ENCODE peak calls at places on chromosomes 2 and 18, in seven cellular contexts. R, N, U, Y, D, A and Q are unnamed samples.

GRCh38 chr2:240585101-240585500 is 1.4 kb upstream of the CAPN10 start:
- DNase-seq in R (no peak), A (no peak), D (peak), U (no peak), N (no peak), Y (peak), Q (no peak)

GRCh38 chr2:117693166-117693565 is 121.3 kb upstream of the DDX18 start:
- DNase-seq in U (no peak), D (no peak), A (no peak), N (no peak), Y (no peak), R (no peak), Q (no peak)

GRCh38 chr2:144183744-144184143 is 336.2 kb downstream of the ZEB2 start:
- DNase-seq in D (no peak), A (no peak), Y (no peak), U (peak), R (peak), N (peak), Q (no peak)

GRCh38 chr2:184577741-184578140 is 20.6 kb upstream of the ZNF804A start:
- DNase-seq in A (no peak), R (no peak), Y (no peak), U (no peak), D (no peak), N (no peak), Q (no peak)

GRCh38 chr2:216650607-216651229 is 17.5 kb downstream of the IGFBP2 start:
- DNase-seq in U (no peak), D (no peak), R (no peak), N (no peak), Y (no peak), A (no peak), Q (no peak)

GRCh38 chr2:236769981-236770671 is 200.5 kb downstream of the ACKR3 start:
- DNase-seq in U (peak), A (no peak), Y (no peak), D (no peak), N (peak), R (no peak), Q (peak)

GRCh38 chr18:48922203-48922800 is 28.5 kb downstream of the SMAD7 start:
- DNase-seq in Y (no peak), D (no peak), N (no peak), R (no peak), A (no peak), U (no peak), Q (no peak)

GRCh38 chr2:165114345-165114943 is 89.4 kb downstream of the SCN3A start:
- DNase-seq in R (no peak), D (no peak), U (peak), N (peak), Y (no peak), A (no peak), Q (peak)

GRCh38 chr2:74333175-74333574 is 10.0 kb downstream of the SLC4A5 start:
- DNase-seq in D (no peak), N (peak), R (no peak), Y (no peak), A (peak), U (peak), Q (peak)

GRCh38 chr2:105118960-105119359 is 81.1 kb downstream of the MRPS9 start:
- DNase-seq in U (no peak), D (no peak), Y (no peak), A (no peak), R (no peak), N (no peak), Q (no peak)

GRCh38 chr18:63523660-63524059 is 18.5 kb upstream of the SERPINB12 start:
- DNase-seq in R (no peak), D (no peak), U (no peak), N (peak), A (no peak), Y (no peak), Q (no peak)

GRCh38 chr2:227038550-227039189 is 125.3 kb downstream of the COL4A4 start:
- DNase-seq in D (no peak), N (peak), Y (no peak), R (no peak), U (peak), A (no peak), Q (no peak)

GRCh38 chr2:15968280-15969178 is 28.2 kb downstream of the MYCN start:
- DNase-seq in D (no peak), N (no peak), Y (no peak), R (no peak), U (no peak), A (no peak), Q (no peak)

GRCh38 chr2:239693330-239693729 is 292.5 kb upstream of the HDAC4 start:
- DNase-seq in N (no peak), A (no peak), Y (no peak), D (no peak), U (no peak), R (no peak), Q (no peak)

GRCh38 chr2:49050265-49050664 is 104.0 kb downstream of the FSHR start:
- DNase-seq in Y (no peak), D (no peak), A (no peak), R (no peak), U (no peak), N (no peak), Q (no peak)

GRCh38 chr2:26325851-26326250 is 20.1 kb upstream of the SELENOI start:
- DNase-seq in Y (no peak), A (no peak), N (peak), U (peak), R (no peak), D (no peak), Q (no peak)

GRCh38 chr2:20185176-20186022 is 39.5 kb downstream of the SDC1 start:
- DNase-seq in Y (no peak), N (peak), D (peak), U (peak), R (no peak), A (peak), Q (peak)

GRCh38 chr2:50491541-50492114 is 540.3 kb downstream of the NRXN1 start:
- DNase-seq in U (peak), Y (no peak), N (peak), R (no peak), D (no peak), A (peak), Q (peak)

GRCh38 chr2:222057249-222058073 is 241.3 kb downstream of the PAX3 start:
- DNase-seq in N (peak), A (peak), R (no peak), D (no peak), U (peak), Y (no peak), Q (no peak)

GRCh38 chr2:109094144-109094543 is 34.9 kb upstream of the SH3RF3 start:
- DNase-seq in A (no peak), Y (no peak), R (no peak), U (no peak), N (no peak), D (no peak), Q (no peak)

GRCh38 chr18:75811156-75811555 is 383.7 kb upstream of the SMIM21 start:
- DNase-seq in A (no peak), Y (no peak), R (no peak), U (peak), N (peak), D (no peak), Q (no peak)

GRCh38 chr2:100235098-100235497 is 87.2 kb downstream of the LONRF2 start:
- DNase-seq in D (no peak), N (peak), A (no peak), Y (no peak), R (peak), U (no peak), Q (no peak)

GRCh38 chr2:28408764-28409599 is 16.3 kb downstream of the FOSL2 start:
- DNase-seq in A (peak), N (peak), D (no peak), U (peak), R (peak), Y (no peak), Q (peak)

GRCh38 chr2:68812256-68812655 is 58.9 kb downstream of the BMP10 start:
- DNase-seq in A (no peak), U (peak), D (no peak), R (no peak), Y (no peak), N (no peak), Q (peak)

GRCh38 chr2:180622122-180622918 is 358.1 kb upstream of the UBE2E3 start:
- DNase-seq in U (peak), A (no peak), R (no peak), N (peak), Y (no peak), D (no peak), Q (peak)

GRCh38 chr2:28288620-28289019 is 104.0 kb upstream of the FOSL2 start:
- DNase-seq in N (no peak), R (no peak), Y (no peak), A (no peak), D (no peak), U (no peak), Q (no peak)

GRCh38 chr2:47636176-47636575 is 146.8 kb upstream of the MSH6 start:
- DNase-seq in U (no peak), N (no peak), D (no peak), Y (no peak), A (no peak), R (no peak), Q (no peak)

GRCh38 chr2:226578879-226579278 is 220.7 kb downstream of the IRS1 start:
- DNase-seq in R (no peak), A (no peak), U (peak), D (no peak), Y (no peak), N (peak), Q (no peak)

GRCh38 chr2:121359937-121360565 is 75.0 kb upstream of the TFCP2L1 start:
- DNase-seq in A (no peak), D (peak), U (no peak), R (no peak), N (no peak), Y (no peak), Q (no peak)

GRCh38 chr2:239947361-239948045 is 77.6 kb downstream of the NDUFA10 start:
- DNase-seq in A (no peak), N (no peak), R (no peak), Y (no peak), U (no peak), D (peak), Q (no peak)

GRCh38 chr2:64137996-64138395 is 6.2 kb downstream of the PELI1 start:
- DNase-seq in A (peak), R (no peak), N (no peak), U (no peak), D (no peak), Y (no peak), Q (no peak)

GRCh38 chr2:25078171-25079049 is 36.5 kb downstream of the EFR3B start:
- DNase-seq in Y (no peak), A (peak), R (no peak), U (peak), N (peak), D (no peak), Q (peak)

GRCh38 chr2:231632559-231633142 is 40.0 kb downstream of the TEX44 start:
- DNase-seq in U (peak), Y (no peak), R (no peak), N (peak), A (no peak), D (no peak), Q (peak)

GRCh38 chr2:40516604-40517003 is 64.7 kb upstream of the SLC8A1 start:
- DNase-seq in N (no peak), R (no peak), U (no peak), D (no peak), Y (no peak), A (peak), Q (no peak)

GRCh38 chr2:239139101-239139500 is 261.7 kb downstream of the HDAC4 start:
- DNase-seq in Y (no peak), U (no peak), A (no peak), N (no peak), D (no peak), R (no peak), Q (no peak)

GRCh38 chr2:24451805-24452498 is 39.1 kb upstream of the NCOA1 start:
- DNase-seq in A (no peak), Y (no peak), N (no peak), D (no peak), U (no peak), R (no peak), Q (no peak)

GRCh38 chr2:94970353-94970752 is 55.2 kb upstream of the MAL start:
- DNase-seq in D (no peak), A (no peak), R (no peak), N (no peak), U (no peak), Y (no peak), Q (no peak)

GRCh38 chr2:217802876-217803638 is 199.7 kb downstream of the TNS1 start:
- DNase-seq in D (peak), A (no peak), N (no peak), U (no peak), R (no peak), Y (no peak), Q (no peak)